ENCODE peak calls at places on chromosomes 7 and 10, in eight cellular contexts. N is endodermal cell, E is HFF-Myc, A is A549, F is astrocyte of the cerebellum, K is K562, S is AG04450, U is OCI-LY7. G is an unnamed sample.

GRCh38 chr7:99218406-99219184 is 10.7 kb upstream of the KPNA7 start:
- DNase-seq in E (no peak), N (no peak), S (no peak), F (no peak), U (no peak), A (no peak), K (no peak), G (no peak)

GRCh38 chr10:65550761-65551160 is 1375.1 kb upstream of the LRRTM3 start:
- DNase-seq in S (no peak), N (no peak), U (no peak), K (no peak), E (no peak), A (no peak), F (no peak), G (no peak)

GRCh38 chr7:95972554-95972953 is 200.2 kb downstream of the DYNC1I1 start:
- DNase-seq in N (no peak), S (no peak), F (no peak), A (no peak), E (no peak), U (no peak), K (no peak), G (no peak)

GRCh38 chr7:52500796-52501195 is 534.6 kb upstream of the POM121L12 start:
- DNase-seq in A (no peak), N (no peak), K (no peak), F (no peak), S (no peak), E (no peak), U (no peak), G (no peak)

GRCh38 chr7:41170466-41170865 is 532.4 kb downstream of the INHBA start:
- DNase-seq in S (no peak), K (no peak), U (no peak), A (no peak), E (no peak), F (no peak), N (no peak), G (no peak)

GRCh38 chr10:89946106-89946505 is 244.7 kb downstream of the KIF20B start:
- DNase-seq in N (no peak), F (no peak), K (no peak), U (no peak), A (no peak), E (no peak), S (no peak), G (no peak)

GRCh38 chr7:8435597-8436243 is 2.3 kb downstream of the NXPH1 start:
- DNase-seq in N (peak), F (no peak), E (no peak), A (no peak), S (no peak), U (no peak), K (no peak), G (no peak)

GRCh38 chr7:57404343-57404966 is 45.5 kb upstream of the ZNF716 start:
- DNase-seq in K (peak), U (no peak), F (no peak), S (no peak), A (no peak), N (no peak), E (no peak), G (no peak)

GRCh38 chr7:130942211-130942964 is 208.4 kb upstream of the KLF14 start:
- DNase-seq in U (peak), E (no peak), K (peak), F (no peak), S (no peak), N (no peak), A (peak), G (no peak)

GRCh38 chr7:31023877-31024276 is 28.2 kb upstream of the ADCYAP1R1 start:
- DNase-seq in A (no peak), N (no peak), U (peak), F (no peak), S (no peak), K (no peak), E (no peak), G (no peak)

GRCh38 chr7:158824028-158824427 is 5.3 kb downstream of the ESYT2 start:
- DNase-seq in K (peak), U (peak), S (no peak), N (peak), F (no peak), E (no peak), A (no peak), G (no peak)

GRCh38 chr10:52771534-52772455 is 789 bp downstream of the MBL2 start:
- DNase-seq in K (no peak), A (no peak), F (peak), N (no peak), U (no peak), E (no peak), S (no peak), G (no peak)

GRCh38 chr7:17971392-17971791 is 31.1 kb upstream of the SNX13 start:
- DNase-seq in A (no peak), S (no peak), U (no peak), K (no peak), F (no peak), E (no peak), N (no peak), G (no peak)

GRCh38 chr7:113198226-113198625 is 79.9 kb upstream of the SMIM30 start:
- DNase-seq in U (no peak), F (no peak), K (no peak), N (no peak), A (no peak), E (no peak), S (no peak), G (no peak)

GRCh38 chr7:157702311-157703023 is 365.7 kb downstream of the DNAJB6 start:
- DNase-seq in F (no peak), S (no peak), U (no peak), E (no peak), N (peak), K (no peak), A (no peak), G (no peak)

GRCh38 chr7:36387437-36388345 is 2.0 kb upstream of the ANLN start:
- DNase-seq in U (no peak), E (no peak), F (no peak), A (peak), N (no peak), S (no peak), K (no peak), G (no peak)

GRCh38 chr7:962401-963081 is 8.1 kb upstream of the ADAP1 start:
- DNase-seq in S (no peak), N (no peak), U (no peak), F (no peak), K (no peak), E (no peak), A (no peak), G (no peak)

GRCh38 chr7:138753611-138754010 is 44.2 kb upstream of the TMEM213 start:
- DNase-seq in F (no peak), E (no peak), K (no peak), S (no peak), A (no peak), U (no peak), N (no peak), G (no peak)

DNA sequence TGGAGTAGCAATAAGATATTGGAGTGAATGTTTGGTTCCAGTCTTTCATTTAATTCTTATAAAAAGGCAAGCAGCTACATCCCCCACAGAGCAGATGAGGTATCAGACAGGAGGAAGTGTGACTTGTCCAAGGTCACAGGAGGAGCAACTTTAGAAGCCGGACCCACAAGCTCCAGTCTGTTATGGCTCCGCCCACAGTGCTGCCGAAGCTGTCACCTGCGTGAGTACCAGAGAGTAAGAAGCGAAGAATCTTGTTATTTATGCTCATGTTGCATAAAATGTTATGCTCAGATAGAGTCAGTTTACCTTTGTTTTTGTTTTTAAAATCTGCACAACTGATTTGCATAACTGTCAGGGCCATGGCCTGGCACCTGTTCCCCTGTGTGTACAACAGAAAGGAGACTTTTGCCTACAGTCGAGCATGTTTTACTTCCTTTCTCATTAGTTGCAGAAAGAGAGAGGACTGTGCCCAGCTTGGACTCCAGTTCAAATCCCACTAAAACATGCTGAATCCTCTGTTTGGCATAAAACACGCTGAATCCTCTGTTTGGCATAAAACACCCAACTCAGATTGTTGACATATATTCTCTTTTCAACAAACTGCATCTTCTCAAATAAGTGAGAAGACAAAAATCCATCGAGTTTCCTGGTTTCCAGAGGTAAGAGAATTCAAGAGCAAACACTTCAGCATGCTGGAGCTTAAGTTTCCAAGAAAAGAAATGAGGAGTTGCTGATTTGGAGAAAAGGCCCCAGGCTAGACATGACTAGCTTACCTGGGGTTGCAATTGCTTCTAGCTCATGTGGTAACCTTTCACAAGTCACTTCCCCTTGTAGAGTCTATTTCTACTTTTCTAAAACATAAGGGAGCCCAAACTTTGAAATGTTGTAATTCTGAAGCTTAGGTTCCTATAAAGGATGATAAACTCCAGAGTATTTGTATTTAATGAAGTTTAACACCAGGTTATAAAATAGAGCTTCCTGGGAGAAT is 409.8 kb upstream of the ZMIZ1 start:
- DNase-seq in A (no peak), S (no peak), E (no peak), N (no peak), F (no peak), U (peak), K (no peak), G (no peak)
- H3K4me3 ChIP-seq in A (no peak), S (no peak), E (no peak), N (no peak), F (no peak), U (peak), K (no peak), G (no peak)

DNA sequence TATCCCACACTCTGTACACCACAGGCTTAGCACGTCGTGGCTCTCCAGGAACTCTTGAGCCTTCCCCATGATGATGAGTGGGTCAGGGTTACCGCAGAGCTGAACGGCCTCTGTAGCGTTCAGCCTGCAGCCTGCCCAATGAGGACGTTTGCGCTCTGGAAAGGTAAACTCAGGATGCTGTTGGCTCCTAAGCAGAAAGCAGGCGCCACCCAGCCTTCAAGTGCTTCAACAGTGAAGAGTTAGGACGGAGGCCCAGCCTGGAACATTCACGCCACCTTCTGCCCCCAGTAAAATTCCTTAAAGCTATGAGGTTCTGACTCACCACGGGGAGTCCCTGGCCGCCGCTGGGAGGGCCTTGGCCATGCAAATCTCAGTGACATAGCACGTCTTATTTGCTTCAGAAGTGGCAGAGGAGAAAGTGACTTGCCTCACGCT is 161.5 kb upstream of the SH2B2 start:
- DNase-seq in S (peak), E (peak), K (peak), N (peak), U (no peak), A (peak), F (peak), G (peak)
- TF ChIP-seq CTCF in S (peak), E (no peak), K (peak), N (no peak), U (no peak), A (peak), F (no peak), G (peak)

GRCh38 chr10:9745158-9745557 is 1272.5 kb upstream of the CELF2 start:
- DNase-seq in S (no peak), A (no peak), U (no peak), N (no peak), F (no peak), E (no peak), K (no peak), G (no peak)
- H3K4me3 ChIP-seq in S (no peak), A (no peak), U (no peak), N (no peak), F (no peak), E (no peak), K (no peak), G (no peak)

GRCh38 chr10:19699299-19699698 is 116.9 kb upstream of the PLXDC2 start:
- DNase-seq in U (no peak), A (no peak), E (no peak), S (no peak), K (no peak), F (no peak), N (no peak), G (no peak)
- TF ChIP-seq CTCF in U (no peak), A (no peak), E (no peak), S (no peak), K (no peak), F (no peak), N (peak), G (no peak)

GRCh38 chr10:114825513-114826253 is 4.1 kb downstream of the FHIP2A start:
- DNase-seq in E (peak), F (peak), S (peak), N (no peak), U (no peak), K (no peak), A (peak), G (peak)
- H3K4me3 ChIP-seq in E (no peak), F (no peak), S (no peak), N (no peak), U (no peak), K (no peak), A (no peak), G (no peak)

GRCh38 chr7:73970801-73971229 is 57.2 kb upstream of the ELN start:
- DNase-seq in F (no peak), K (no peak), N (no peak), E (no peak), U (no peak), S (no peak), A (no peak), G (no peak)
- TF ChIP-seq CTCF in F (no peak), K (no peak), N (no peak), E (no peak), U (no peak), S (no peak), A (no peak), G (no peak)

GRCh38 chr10:100655760-100656421 is 89.5 kb upstream of the PAX2 start:
- DNase-seq in U (no peak), F (no peak), E (no peak), K (no peak), A (no peak), N (peak), S (no peak), G (no peak)
- H3K4me3 ChIP-seq in U (no peak), F (no peak), E (no peak), K (no peak), A (peak), N (peak), S (no peak), G (no peak)

GRCh38 chr7:33286521-33286920 is 157.2 kb downstream of the BBS9 start:
- DNase-seq in U (no peak), E (no peak), F (no peak), S (no peak), K (no peak), A (no peak), N (no peak), G (no peak)
- TF ChIP-seq CTCF in U (no peak), E (no peak), F (no peak), S (no peak), K (no peak), A (no peak), N (no peak), G (no peak)

G was measured in AG04449.